ENCODE peak calls at places on chromosomes 4 and X, in eight cellular contexts. One of them, this sample, is unnamed.

GRCh38 chr4:10281996-10282395 is 165.4 kb upstream of the WDR1 start:
- DNase-seq in Calu3: no peak
- DNase-seq in WTC11: no peak
- DNase-seq in posterior vena cava: no peak
- DNase-seq in RKO: no peak
- DNase-seq in NCI-H1092: no peak
- DNase-seq in NCI-H2081: no peak
- DNase-seq in HEK293T: no peak
- DNase-seq in this sample: no peak

GRCh38 chr4:169030575-169030982 is 20.5 kb upstream of the CBR4 start:
- DNase-seq in Calu3: no peak
- DNase-seq in WTC11: no peak
- DNase-seq in posterior vena cava: no peak
- DNase-seq in RKO: no peak
- DNase-seq in NCI-H1092: no peak
- DNase-seq in NCI-H2081: no peak
- DNase-seq in HEK293T: no peak
- DNase-seq in this sample: peak

GRCh38 chr4:140176735-140177134 is 22.8 kb upstream of the MAML3 start:
- DNase-seq in Calu3: no peak
- DNase-seq in WTC11: no peak
- DNase-seq in posterior vena cava: no peak
- DNase-seq in RKO: no peak
- DNase-seq in NCI-H1092: no peak
- DNase-seq in NCI-H2081: no peak
- DNase-seq in HEK293T: no peak
- DNase-seq in this sample: peak

GRCh38 chrX:155881158-155881993 is at the start of gene VAMP7:
- DNase-seq in Calu3: peak
- DNase-seq in WTC11: peak
- DNase-seq in posterior vena cava: peak
- DNase-seq in RKO: peak
- DNase-seq in NCI-H1092: peak
- DNase-seq in NCI-H2081: peak
- DNase-seq in HEK293T: peak
- DNase-seq in this sample: peak

GRCh38 chr4:153440475-153440874 is 25.7 kb upstream of the TMEM131L start:
- DNase-seq in Calu3: no peak
- DNase-seq in WTC11: no peak
- DNase-seq in posterior vena cava: no peak
- DNase-seq in RKO: no peak
- DNase-seq in NCI-H1092: no peak
- DNase-seq in NCI-H2081: no peak
- DNase-seq in HEK293T: no peak
- DNase-seq in this sample: no peak

GRCh38 chr4:139279723-139280620 is at the start of gene MGARP:
- DNase-seq in Calu3: peak
- DNase-seq in WTC11: peak
- DNase-seq in posterior vena cava: peak
- DNase-seq in RKO: no peak
- DNase-seq in NCI-H1092: peak
- DNase-seq in NCI-H2081: no peak
- DNase-seq in HEK293T: peak
- DNase-seq in this sample: no peak

GRCh38 chr4:1418494-1419285 is 12.4 kb upstream of the NKX1-1 start:
- DNase-seq in Calu3: no peak
- DNase-seq in WTC11: no peak
- DNase-seq in posterior vena cava: peak
- DNase-seq in RKO: no peak
- DNase-seq in NCI-H1092: no peak
- DNase-seq in NCI-H2081: no peak
- DNase-seq in HEK293T: no peak
- DNase-seq in this sample: no peak

GRCh38 chr4:73822389-73822788 is 14.1 kb upstream of the CXCL6 start:
- DNase-seq in Calu3: no peak
- DNase-seq in WTC11: no peak
- DNase-seq in posterior vena cava: no peak
- DNase-seq in RKO: no peak
- DNase-seq in NCI-H1092: no peak
- DNase-seq in NCI-H2081: no peak
- DNase-seq in HEK293T: no peak
- DNase-seq in this sample: no peak

GRCh38 chrX:118974088-118974907 is at the start of gene LONRF3:
- DNase-seq in Calu3: peak
- DNase-seq in WTC11: no peak
- DNase-seq in posterior vena cava: peak
- DNase-seq in RKO: peak
- DNase-seq in NCI-H1092: no peak
- DNase-seq in NCI-H2081: peak
- DNase-seq in HEK293T: no peak
- DNase-seq in this sample: peak

GRCh38 chrX:150575415-150575814 is 7.0 kb downstream of the MTM1 start:
- DNase-seq in Calu3: peak
- DNase-seq in WTC11: no peak
- DNase-seq in posterior vena cava: no peak
- DNase-seq in RKO: no peak
- DNase-seq in NCI-H1092: no peak
- DNase-seq in NCI-H2081: no peak
- DNase-seq in HEK293T: no peak
- DNase-seq in this sample: no peak

GRCh38 chrX:9873952-9874351 is 87.7 kb downstream of the SHROOM2 start:
- DNase-seq in Calu3: peak
- DNase-seq in WTC11: peak
- DNase-seq in posterior vena cava: no peak
- DNase-seq in RKO: peak
- DNase-seq in NCI-H1092: peak
- DNase-seq in NCI-H2081: peak
- DNase-seq in HEK293T: peak
- DNase-seq in this sample: peak

GRCh38 chr4:771464-771863 is 54.5 kb downstream of the CPLX1 start:
- DNase-seq in Calu3: no peak
- DNase-seq in WTC11: no peak
- DNase-seq in posterior vena cava: no peak
- DNase-seq in RKO: no peak
- DNase-seq in NCI-H1092: no peak
- DNase-seq in NCI-H2081: no peak
- DNase-seq in HEK293T: no peak
- DNase-seq in this sample: no peak

GRCh38 chr4:78057135-78057599 is at the start of gene FRAS1:
- DNase-seq in Calu3: peak
- DNase-seq in WTC11: peak
- DNase-seq in posterior vena cava: peak
- DNase-seq in RKO: peak
- DNase-seq in NCI-H1092: peak
- DNase-seq in NCI-H2081: peak
- DNase-seq in HEK293T: peak
- DNase-seq in this sample: no peak

GRCh38 chr4:152342293-152342692 is 193.6 kb downstream of the FBXW7 start:
- DNase-seq in Calu3: no peak
- DNase-seq in WTC11: no peak
- DNase-seq in posterior vena cava: no peak
- DNase-seq in RKO: no peak
- DNase-seq in NCI-H1092: no peak
- DNase-seq in NCI-H2081: no peak
- DNase-seq in HEK293T: no peak
- DNase-seq in this sample: no peak

GRCh38 chr4:1427010-1427409 is 20.8 kb upstream of the NKX1-1 start:
- DNase-seq in Calu3: no peak
- DNase-seq in WTC11: no peak
- DNase-seq in posterior vena cava: no peak
- DNase-seq in RKO: no peak
- DNase-seq in NCI-H1092: no peak
- DNase-seq in NCI-H2081: no peak
- DNase-seq in HEK293T: no peak
- DNase-seq in this sample: no peak

GRCh38 chr4:113692809-113693411 is 68.6 kb downstream of the CAMK2D start:
- DNase-seq in Calu3: no peak
- DNase-seq in WTC11: no peak
- DNase-seq in posterior vena cava: no peak
- DNase-seq in RKO: no peak
- DNase-seq in NCI-H1092: no peak
- DNase-seq in NCI-H2081: no peak
- DNase-seq in HEK293T: peak
- DNase-seq in this sample: peak

GRCh38 chr4:112085156-112086035 is 59.9 kb upstream of the FAM241A start:
- DNase-seq in Calu3: no peak
- DNase-seq in WTC11: no peak
- DNase-seq in posterior vena cava: no peak
- DNase-seq in RKO: no peak
- DNase-seq in NCI-H1092: no peak
- DNase-seq in NCI-H2081: no peak
- DNase-seq in HEK293T: no peak
- DNase-seq in this sample: no peak

GRCh38 chr4:8917868-8918783 is 46.5 kb upstream of the HMX1 start:
- DNase-seq in Calu3: peak
- DNase-seq in WTC11: peak
- DNase-seq in posterior vena cava: peak
- DNase-seq in RKO: peak
- DNase-seq in NCI-H1092: peak
- DNase-seq in NCI-H2081: peak
- DNase-seq in HEK293T: peak
- DNase-seq in this sample: peak

GRCh38 chr4:2408401-2408958 is 10.0 kb downstream of the ZFYVE28 start:
- DNase-seq in Calu3: no peak
- DNase-seq in WTC11: peak
- DNase-seq in posterior vena cava: no peak
- DNase-seq in RKO: no peak
- DNase-seq in NCI-H1092: no peak
- DNase-seq in NCI-H2081: no peak
- DNase-seq in HEK293T: no peak
- DNase-seq in this sample: no peak